ENCODE peak calls at places on chromosomes 7 and 10, in nine cellular contexts. One of them, this sample, is unnamed.

GRCh38 chr10:82267014-82267413 is 392.0 kb downstream of the NRG3 start:
- DNase-seq in CD8-positive, alpha-beta memory T cell: no peak
- DNase-seq in nucleus accumbens: no peak
- DNase-seq in sigmoid colon: no peak
- DNase-seq in HT-29: no peak
- DNase-seq in A172: peak; percentile 35
- DNase-seq in A549: no peak
- DNase-seq in iPS-NIHi11: no peak
- DNase-seq in stimulated activated CD8-positive, alpha-beta memory T cell treated with anti-CD3 and anti-CD28 coated beads, Interleukin-15, amount 100 ng/mL, for 1 hour: no peak
- DNase-seq in this sample: no peak

GRCh38 chr7:120742370-120742769 is 115.6 kb downstream of the TSPAN12 start:
- DNase-seq in CD8-positive, alpha-beta memory T cell: no peak
- DNase-seq in nucleus accumbens: no peak
- DNase-seq in sigmoid colon: no peak
- DNase-seq in HT-29: no peak
- DNase-seq in A172: no peak
- DNase-seq in A549: no peak
- DNase-seq in iPS-NIHi11: peak; percentile 43
- DNase-seq in stimulated activated CD8-positive, alpha-beta memory T cell treated with anti-CD3 and anti-CD28 coated beads, Interleukin-15, amount 100 ng/mL, for 1 hour: no peak
- DNase-seq in this sample: no peak

GRCh38 chr7:111863269-111863668 is 301.0 kb upstream of the IMMP2L start:
- DNase-seq in CD8-positive, alpha-beta memory T cell: no peak
- DNase-seq in nucleus accumbens: no peak
- DNase-seq in sigmoid colon: peak; percentile 79
- DNase-seq in HT-29: no peak
- DNase-seq in A172: no peak
- DNase-seq in A549: no peak
- DNase-seq in iPS-NIHi11: no peak
- DNase-seq in stimulated activated CD8-positive, alpha-beta memory T cell treated with anti-CD3 and anti-CD28 coated beads, Interleukin-15, amount 100 ng/mL, for 1 hour: no peak
- DNase-seq in this sample: no peak

GRCh38 chr7:22944506-22944905 is 69.4 kb downstream of the HYCC1 start:
- DNase-seq in CD8-positive, alpha-beta memory T cell: no peak
- DNase-seq in nucleus accumbens: no peak
- DNase-seq in sigmoid colon: no peak
- DNase-seq in HT-29: no peak
- DNase-seq in A172: no peak
- DNase-seq in A549: no peak
- DNase-seq in iPS-NIHi11: no peak
- DNase-seq in stimulated activated CD8-positive, alpha-beta memory T cell treated with anti-CD3 and anti-CD28 coated beads, Interleukin-15, amount 100 ng/mL, for 1 hour: no peak
- DNase-seq in this sample: no peak

GRCh38 chr10:52966904-52967303 is 194.3 kb upstream of the MBL2 start:
- DNase-seq in CD8-positive, alpha-beta memory T cell: no peak
- DNase-seq in nucleus accumbens: no peak
- DNase-seq in sigmoid colon: no peak
- DNase-seq in HT-29: no peak
- DNase-seq in A172: no peak
- DNase-seq in A549: no peak
- DNase-seq in iPS-NIHi11: no peak
- DNase-seq in stimulated activated CD8-positive, alpha-beta memory T cell treated with anti-CD3 and anti-CD28 coated beads, Interleukin-15, amount 100 ng/mL, for 1 hour: no peak
- DNase-seq in this sample: no peak

GRCh38 chr7:1571261-1571650 is 1.4 kb upstream of the PSMG3 start:
- DNase-seq in CD8-positive, alpha-beta memory T cell: no peak
- DNase-seq in nucleus accumbens: no peak
- DNase-seq in sigmoid colon: no peak
- DNase-seq in HT-29: no peak
- DNase-seq in A172: no peak
- DNase-seq in A549: peak; percentile 51
- DNase-seq in iPS-NIHi11: no peak
- DNase-seq in stimulated activated CD8-positive, alpha-beta memory T cell treated with anti-CD3 and anti-CD28 coated beads, Interleukin-15, amount 100 ng/mL, for 1 hour: no peak
- DNase-seq in this sample: no peak

GRCh38 chr10:133008736-133009135 is 66.4 kb upstream of the CFAP46 start:
- DNase-seq in CD8-positive, alpha-beta memory T cell: no peak
- DNase-seq in nucleus accumbens: no peak
- DNase-seq in sigmoid colon: no peak
- DNase-seq in HT-29: no peak
- DNase-seq in A172: no peak
- DNase-seq in A549: no peak
- DNase-seq in iPS-NIHi11: no peak
- DNase-seq in stimulated activated CD8-positive, alpha-beta memory T cell treated with anti-CD3 and anti-CD28 coated beads, Interleukin-15, amount 100 ng/mL, for 1 hour: no peak
- DNase-seq in this sample: no peak

GRCh38 chr7:86932038-86932512 is 127.4 kb downstream of the ELAPOR2 start:
- DNase-seq in CD8-positive, alpha-beta memory T cell: no peak
- DNase-seq in nucleus accumbens: no peak
- DNase-seq in sigmoid colon: no peak
- DNase-seq in HT-29: no peak
- DNase-seq in A172: peak; percentile 10
- DNase-seq in A549: peak; percentile 5
- DNase-seq in iPS-NIHi11: no peak
- DNase-seq in stimulated activated CD8-positive, alpha-beta memory T cell treated with anti-CD3 and anti-CD28 coated beads, Interleukin-15, amount 100 ng/mL, for 1 hour: no peak
- DNase-seq in this sample: no peak

GRCh38 chr7:140317597-140317996 is 80.7 kb downstream of the SLC37A3 start:
- DNase-seq in CD8-positive, alpha-beta memory T cell: no peak
- DNase-seq in nucleus accumbens: no peak
- DNase-seq in sigmoid colon: no peak
- DNase-seq in HT-29: no peak
- DNase-seq in A172: no peak
- DNase-seq in A549: no peak
- DNase-seq in iPS-NIHi11: no peak
- DNase-seq in stimulated activated CD8-positive, alpha-beta memory T cell treated with anti-CD3 and anti-CD28 coated beads, Interleukin-15, amount 100 ng/mL, for 1 hour: no peak
- DNase-seq in this sample: peak; percentile 39

This sample was measured in left lung.